ENCODE peak calls at places on chromosomes 1 and 21, in nine cellular contexts. Q is AG04450, D is mammary epithelial cell, R is left ventricle myocardium inferior, B is heart right ventricle, M is mucosa of descending colon, J is cardiac fibroblast, L is psoas muscle, I is astrocyte of the cerebellum. U is an unnamed sample.

GRCh38 chr1:28329395-28330153 is 734 bp downstream of the MED18 start:
- DNase-seq in Q (no peak), D (no peak), R (no peak), B (no peak), M (peak; percentile 61), J (peak; percentile 37), L (peak; percentile 68), I (peak; percentile 32), U (no peak)

GRCh38 chr1:21338568-21339401 is 48.5 kb upstream of the ECE1 start:
- DNase-seq in Q (peak; percentile 87), D (no peak), R (peak; percentile 78), B (peak; percentile 81), M (peak; percentile 84), J (peak; percentile 83), L (peak; percentile 94), I (no peak), U (no peak)

GRCh38 chr21:34544032-34544496 is 32.1 kb upstream of the KCNE1 start:
- DNase-seq in Q (no peak), D (peak; percentile 74), R (peak; percentile 36), B (peak; percentile 78), M (no peak), J (peak; percentile 87), L (no peak), I (peak; percentile 68), U (no peak)

GRCh38 chr21:23308741-23309140 is 2298.5 kb downstream of the MRPL39 start:
- DNase-seq in Q (no peak), D (no peak), R (no peak), B (no peak), M (no peak), J (no peak), L (no peak), I (no peak), U (no peak)

GRCh38 chr1:153557877-153558276 is 7.8 kb downstream of the S100A2 start:
- DNase-seq in Q (no peak), D (no peak), R (no peak), B (no peak), M (no peak), J (no peak), L (no peak), I (no peak), U (no peak)

GRCh38 chr1:192104852-192105251 is 53.4 kb upstream of the RGS18 start:
- DNase-seq in Q (peak; percentile 65), D (no peak), R (no peak), B (no peak), M (no peak), J (peak; percentile 66), L (no peak), I (peak; percentile 15), U (peak; percentile 35)

GRCh38 chr1:248804771-248805681 is 20.7 kb downstream of the SH3BP5L start:
- DNase-seq in Q (no peak), D (no peak), R (no peak), B (no peak), M (no peak), J (no peak), L (no peak), I (no peak), U (no peak)

GRCh38 chr1:81186271-81186670 is 614.5 kb upstream of the ADGRL2 start:
- DNase-seq in Q (no peak), D (peak; percentile 85), R (no peak), B (no peak), M (no peak), J (peak; percentile 17), L (no peak), I (no peak), U (no peak)

GRCh38 chr1:151837841-151838490 is 1.7 kb downstream of the C2CD4D start:
- DNase-seq in Q (no peak), D (no peak), R (no peak), B (no peak), M (no peak), J (no peak), L (peak; percentile 57), I (no peak), U (no peak)

GRCh38 chr1:43853161-43853921 is 80.3 kb upstream of the ARTN start:
- DNase-seq in Q (no peak), D (peak; percentile 58), R (peak; percentile 74), B (peak; percentile 37), M (peak; percentile 84), J (peak; percentile 85), L (peak; percentile 68), I (peak; percentile 50), U (no peak)

GRCh38 chr1:183953031-183953430 is 84.5 kb downstream of the COLGALT2 start:
- DNase-seq in Q (no peak), D (no peak), R (no peak), B (no peak), M (no peak), J (no peak), L (no peak), I (no peak), U (no peak)

GRCh38 chr1:8239306-8240023 is 78.4 kb upstream of the SLC45A1 start:
- DNase-seq in Q (no peak), D (no peak), R (no peak), B (no peak), M (peak; percentile 83), J (peak; percentile 48), L (no peak), I (no peak), U (no peak)

GRCh38 chr1:27525296-27526271 is 35.6 kb upstream of the WASF2 start:
- DNase-seq in Q (no peak), D (peak; percentile 69), R (peak; percentile 89), B (peak; percentile 89), M (peak; percentile 85), J (peak; percentile 83), L (peak; percentile 83), I (no peak), U (no peak)

GRCh38 chr1:180898441-180899219 is 14.1 kb upstream of the KIAA1614 start:
- DNase-seq in Q (no peak), D (no peak), R (no peak), B (no peak), M (no peak), J (peak; percentile 42), L (no peak), I (no peak), U (no peak)

GRCh38 chr1:179226749-179227148 is 2.7 kb downstream of the ABL2 start:
- DNase-seq in Q (no peak), D (no peak), R (no peak), B (no peak), M (no peak), J (no peak), L (no peak), I (no peak), U (no peak)

GRCh38 chr1:169193191-169193850 is 86.8 kb downstream of the ATP1B1 start:
- DNase-seq in Q (no peak), D (no peak), R (peak; percentile 19), B (peak; percentile 34), M (no peak), J (peak; percentile 76), L (no peak), I (no peak), U (no peak)
- TF ChIP-seq CTCF in Q (no peak), D (no peak), R (peak; percentile 40), B (no peak), M (no peak), J (no peak), L (no peak), I (no peak), U (no peak)

GRCh38 chr1:96075704-96076455 is 645.7 kb upstream of the PTBP2 start:
- DNase-seq in Q (no peak), D (peak; percentile 9), R (no peak), B (no peak), M (no peak), J (peak; percentile 3), L (no peak), I (no peak), U (no peak)

GRCh38 chr1:96076589-96076988 is 645.0 kb upstream of the PTBP2 start:
- DNase-seq in Q (no peak), D (peak; percentile 41), R (no peak), B (no peak), M (no peak), J (no peak), L (no peak), I (no peak), U (no peak)

GRCh38 chr1:96080925-96081324 is 640.7 kb upstream of the PTBP2 start:
- DNase-seq in Q (no peak), D (no peak), R (no peak), B (no peak), M (no peak), J (peak; percentile 15), L (no peak), I (no peak), U (no peak)
- TF ChIP-seq CTCF in Q (peak; percentile 33), D (no peak), R (no peak), B (no peak), M (no peak), J (no peak), L (no peak), I (no peak), U (no peak)

GRCh38 chr1:206566976-206567375 is 45.3 kb downstream of the EIF2D start:
- DNase-seq in Q (no peak), D (no peak), R (no peak), B (no peak), M (no peak), J (no peak), L (no peak), I (no peak), U (no peak)
- TF ChIP-seq CTCF in Q (no peak), D (no peak), R (no peak), B (no peak), M (no peak), J (no peak), L (no peak), I (no peak), U (no peak)

GRCh38 chr1:207421078-207421477 is 33.0 kb upstream of the CR2 start:
- DNase-seq in Q (no peak), D (no peak), R (no peak), B (no peak), M (no peak), J (no peak), L (no peak), I (no peak), U (no peak)
- TF ChIP-seq CTCF in Q (no peak), D (no peak), R (no peak), B (no peak), M (no peak), J (no peak), L (no peak), I (no peak), U (no peak)

GRCh38 chr1:202998836-202999750 is 8.1 kb upstream of the TMEM183A start:
- DNase-seq in Q (no peak), D (peak; percentile 28), R (no peak), B (peak; percentile 44), M (no peak), J (peak; percentile 69), L (no peak), I (peak; percentile 26), U (no peak)
- TF ChIP-seq CTCF in Q (peak; percentile 78), D (peak; percentile 86), R (peak; percentile 86), B (peak; percentile 81), M (peak; percentile 44), J (peak; percentile 74), L (peak; percentile 84), I (peak; percentile 74), U (peak; percentile 79)

U was measured in BJ.